ENCODE peak calls at places on chromosomes 4 and X, in seven cellular contexts. Y is colonic mucosa; N is kidney; T is heart right ventricle; W is CD8-positive, alpha-beta T cell; Q is mammary epithelial cell; S is Panc1. U is an unnamed sample. For H3K4me1, the result is how much of the 10 kb centered on the place peaks cover.

GRCh38 chr4:33625762-33626161 is 2618.6 kb downstream of the ARAP2 start:
- DNase-seq in Y (no peak), N (no peak), T (no peak), W (no peak), Q (no peak), S (no peak), U (no peak)

GRCh38 chr4:47669946-47670345 is 167.9 kb downstream of the CORIN start:
- DNase-seq in Y (no peak), N (no peak), T (no peak), W (no peak), Q (no peak), S (no peak), U (no peak)

GRCh38 chr4:23923141-23923540 is 33.3 kb upstream of the PPARGC1A start:
- DNase-seq in Y (no peak), N (no peak), T (no peak), W (no peak), Q (peak), S (no peak), U (no peak)

GRCh38 chr4:2125023-2125422 is 65.9 kb downstream of the NAT8L start:
- DNase-seq in Y (no peak), N (no peak), T (no peak), W (no peak), Q (peak), S (no peak), U (no peak)

GRCh38 chr4:75844151-75844662 is 58.0 kb downstream of the PPEF2 start:
- DNase-seq in Y (no peak), N (no peak), T (no peak), W (no peak), Q (peak), S (no peak), U (no peak)

GRCh38 chr4:128653514-128654420 is 155.7 kb upstream of the JADE1 start:
- DNase-seq in Y (peak), N (peak), T (peak), W (no peak), Q (no peak), S (no peak), U (no peak)

GRCh38 chr4:98890698-98891097 is 38.2 kb downstream of the EIF4E start:
- DNase-seq in Y (no peak), N (no peak), T (no peak), W (no peak), Q (peak), S (no peak), U (no peak)

GRCh38 chrX:95903490-95903889 is 781.2 kb upstream of the DIAPH2 start:
- DNase-seq in Y (no peak), N (no peak), T (no peak), W (no peak), Q (no peak), S (no peak), U (no peak)

GRCh38 chr4:188399834-188400233 is 260.6 kb downstream of the TRIML1 start:
- DNase-seq in Y (no peak), N (no peak), T (no peak), W (no peak), Q (peak), S (no peak), U (no peak)

GRCh38 chr4:105196523-105197145 is 50.0 kb downstream of the TET2 start:
- DNase-seq in Y (no peak), N (no peak), T (no peak), W (no peak), Q (no peak), S (no peak), U (no peak)

GRCh38 chr4:7516773-7517144 is 82.0 kb upstream of the PSAPL1 start:
- DNase-seq in Y (no peak), N (no peak), T (no peak), W (no peak), Q (no peak), S (no peak), U (no peak)

GRCh38 chrX:130523460-130524394 is 121.9 kb downstream of the RBMX2 start:
- DNase-seq in Y (peak), N (peak), T (peak), W (no peak), Q (no peak), S (no peak), U (peak)

GRCh38 chr4:39808231-39808749 is 110.4 kb downstream of the UBE2K start:
- DNase-seq in Y (no peak), N (no peak), T (no peak), W (no peak), Q (no peak), S (no peak), U (no peak)

GRCh38 chr4:186414365-186414764 is 141.0 kb downstream of the MTNR1A start:
- DNase-seq in Y (peak), N (no peak), T (no peak), W (no peak), Q (no peak), S (no peak), U (peak)

GRCh38 chr4:102627831-102628523 is 126.8 kb downstream of the NFKB1 start:
- DNase-seq in Y (no peak), N (no peak), T (no peak), W (no peak), Q (peak), S (no peak), U (no peak)

GRCh38 chrX:19555236-19555635 is 39.9 kb upstream of the MAP3K15 start:
- DNase-seq in Y (no peak), N (no peak), T (no peak), W (no peak), Q (no peak), S (no peak), U (no peak)

GRCh38 chrX:109841257-109841656 is 108.2 kb upstream of the ACSL4 start:
- DNase-seq in Y (no peak), N (no peak), T (no peak), W (no peak), Q (no peak), S (no peak), U (no peak)

GRCh38 chr4:72006576-72006975 is 25.2 kb upstream of the NPFFR2 start:
- DNase-seq in Y (no peak), N (no peak), T (no peak), W (no peak), Q (peak), S (no peak), U (no peak)

GRCh38 chrX:68409154-68409553 is 24.1 kb downstream of the OPHN1 start:
- DNase-seq in Y (no peak), N (no peak), T (no peak), W (no peak), Q (no peak), S (no peak), U (no peak)

GRCh38 chrX:138034136-138034535 is 468.2 kb downstream of the ZIC3 start:
- DNase-seq in Y (no peak), N (no peak), T (no peak), W (no peak), Q (no peak), S (no peak), U (no peak)

GRCh38 chr4:140153744-140154571 is at the start of gene MAML3:
- DNase-seq in Y (peak), N (peak), T (peak), W (peak), Q (peak), S (no peak), U (peak)
- H3K4me1 ChIP-seq in Y (under half), N (under half), T (under half), W (under half), Q (under half), S (under half), U (under half)

GRCh38 chr4:122857160-122857559 is 30.5 kb downstream of the FGF2 start:
- DNase-seq in Y (no peak), N (no peak), T (no peak), W (no peak), Q (no peak), S (no peak), U (no peak)

GRCh38 chr4:122851568-122851967 is 24.9 kb downstream of the FGF2 start:
- DNase-seq in Y (no peak), N (no peak), T (no peak), W (no peak), Q (no peak), S (no peak), U (no peak)

GRCh38 chr4:122855491-122855890 is 28.9 kb downstream of the FGF2 start:
- DNase-seq in Y (no peak), N (no peak), T (no peak), W (no peak), Q (no peak), S (no peak), U (no peak)

GRCh38 chr4:122854444-122854843 is 27.8 kb downstream of the FGF2 start:
- DNase-seq in Y (no peak), N (no peak), T (no peak), W (no peak), Q (no peak), S (no peak), U (no peak)

DNA sequence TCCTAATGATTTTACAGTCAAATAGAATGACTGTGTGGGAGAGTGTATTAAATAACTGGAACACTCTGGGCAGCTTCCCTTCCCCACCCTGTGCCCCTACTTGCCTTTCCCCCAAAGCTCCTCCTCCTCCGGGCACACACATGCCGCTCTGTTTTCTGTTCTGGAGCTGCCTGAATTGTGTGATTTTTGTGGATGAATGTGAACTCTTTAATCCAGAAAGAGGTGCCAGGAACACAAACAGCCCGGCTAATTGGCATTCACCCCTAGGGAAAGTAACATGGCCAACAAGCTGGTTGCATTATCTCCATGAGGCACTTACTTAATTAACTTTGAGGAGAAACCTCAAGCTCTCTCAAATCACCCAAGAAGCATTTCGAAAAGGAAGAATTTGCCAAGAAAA is 28.2 kb downstream of the FGF2 start:
- DNase-seq in Y (no peak), N (no peak), T (no peak), W (no peak), Q (peak), S (no peak), U (no peak)
- H3K4me3 ChIP-seq in Y (no peak), N (peak), T (no peak), W (no peak), Q (peak), S (peak), U (no peak)

GRCh38 chr4:878796-879729 is 53.1 kb downstream of the GAK start:
- DNase-seq in Y (no peak), N (peak), T (no peak), W (peak), Q (no peak), S (no peak), U (no peak)

GRCh38 chr4:877502-877901 is 51.6 kb upstream of the CPLX1 start:
- DNase-seq in Y (no peak), N (peak), T (no peak), W (no peak), Q (no peak), S (no peak), U (no peak)

GRCh38 chr4:874971-875817 is 49.3 kb upstream of the CPLX1 start:
- DNase-seq in Y (no peak), N (peak), T (no peak), W (no peak), Q (no peak), S (no peak), U (no peak)

GRCh38 chr4:875818-876423 is 50.0 kb upstream of the CPLX1 start:
- DNase-seq in Y (no peak), N (no peak), T (no peak), W (no peak), Q (no peak), S (no peak), U (no peak)

GRCh38 chr4:876780-877179 is 50.9 kb upstream of the CPLX1 start:
- DNase-seq in Y (no peak), N (no peak), T (no peak), W (no peak), Q (no peak), S (no peak), U (no peak)
- TF ChIP-seq CTCF in Y (no peak), N (no peak), T (peak), W (no peak), Q (no peak), S (no peak), U (no peak)

DNA sequence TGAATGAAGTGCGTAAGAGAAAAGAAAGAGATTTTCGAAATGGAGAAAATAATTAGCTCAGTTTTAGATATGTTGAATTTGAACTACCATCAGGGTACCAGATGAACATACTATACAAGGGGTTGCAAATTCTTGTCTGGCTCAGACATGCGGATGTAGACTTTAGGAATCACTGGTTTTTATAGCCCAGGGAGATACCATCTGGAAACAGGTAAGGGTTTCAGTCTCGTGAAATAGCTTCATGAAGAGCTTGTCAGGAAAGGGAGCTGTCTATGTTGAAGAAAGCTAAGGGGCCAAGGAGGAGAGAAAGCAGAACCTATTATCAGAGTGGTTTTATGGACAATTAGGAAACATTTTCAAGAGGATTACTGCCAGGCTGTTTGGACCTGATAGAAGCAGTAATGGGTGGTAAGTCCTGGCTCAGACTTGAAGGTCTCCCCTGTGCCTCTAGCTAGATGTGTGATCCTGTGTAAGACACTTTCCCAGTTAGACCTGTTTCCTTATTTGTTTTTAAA is 6.7 kb downstream of the RAB9A start:
- DNase-seq in Y (no peak), N (no peak), T (no peak), W (no peak), Q (no peak), S (no peak), U (no peak)
- H3K4me1 ChIP-seq in Y (under half), N (under half), T (under half), W (under half), Q (under half), S (under half), U (under half)

DNA sequence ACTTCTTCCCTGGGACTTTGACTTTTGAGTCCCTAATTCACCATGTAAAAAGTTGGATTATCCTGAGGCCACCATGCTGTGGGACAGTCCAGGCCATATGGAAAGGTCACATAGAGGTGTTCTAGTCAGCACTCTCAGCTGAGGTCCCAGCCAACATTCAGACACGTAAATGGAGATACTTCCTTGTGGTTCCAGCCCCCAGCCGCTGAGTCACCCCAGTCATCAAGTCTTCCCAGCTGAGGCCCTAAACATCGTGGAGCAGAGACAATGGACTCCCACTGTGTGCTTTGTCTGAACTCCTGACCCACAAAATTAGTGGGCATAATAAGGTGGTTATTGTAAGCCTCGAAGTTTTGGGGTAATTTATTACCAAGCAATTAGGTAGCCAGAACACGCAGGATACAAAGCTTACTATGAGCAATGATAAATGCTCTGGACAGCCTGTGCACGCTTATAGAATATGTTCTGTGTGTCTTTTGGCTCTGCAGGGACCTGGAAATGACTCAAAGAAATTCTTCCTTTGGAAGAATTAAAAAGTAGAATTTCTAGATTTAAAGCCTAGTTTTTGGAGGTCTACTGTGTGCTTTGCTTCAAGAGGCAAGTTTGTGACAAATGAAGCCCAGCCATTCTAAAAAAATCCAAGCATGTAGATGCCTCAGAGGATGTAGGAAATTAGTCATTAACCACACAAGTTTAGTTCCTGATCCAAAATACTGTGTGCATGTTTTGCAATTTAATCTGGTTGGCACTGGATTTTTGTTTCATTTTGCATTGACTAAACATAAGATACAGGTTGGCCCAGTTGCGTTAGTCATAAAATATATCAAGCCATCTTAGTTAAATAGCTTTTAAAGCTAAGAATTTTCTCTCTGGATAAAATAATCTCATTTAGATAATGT is 33.3 kb upstream of the SLC9A7 start:
- DNase-seq in Y (no peak), N (peak), T (no peak), W (no peak), Q (peak), S (peak), U (no peak)
- H3K4me3 ChIP-seq in Y (no peak), N (no peak), T (no peak), W (no peak), Q (no peak), S (no peak), U (no peak)

GRCh38 chr4:120263623-120264022 is 197.0 kb upstream of the MAD2L1 start:
- DNase-seq in Y (no peak), N (no peak), T (no peak), W (no peak), Q (no peak), S (no peak), U (no peak)

GRCh38 chr4:120266602-120267001 is 200.0 kb upstream of the MAD2L1 start:
- DNase-seq in Y (no peak), N (no peak), T (no peak), W (no peak), Q (peak), S (no peak), U (no peak)

DNA sequence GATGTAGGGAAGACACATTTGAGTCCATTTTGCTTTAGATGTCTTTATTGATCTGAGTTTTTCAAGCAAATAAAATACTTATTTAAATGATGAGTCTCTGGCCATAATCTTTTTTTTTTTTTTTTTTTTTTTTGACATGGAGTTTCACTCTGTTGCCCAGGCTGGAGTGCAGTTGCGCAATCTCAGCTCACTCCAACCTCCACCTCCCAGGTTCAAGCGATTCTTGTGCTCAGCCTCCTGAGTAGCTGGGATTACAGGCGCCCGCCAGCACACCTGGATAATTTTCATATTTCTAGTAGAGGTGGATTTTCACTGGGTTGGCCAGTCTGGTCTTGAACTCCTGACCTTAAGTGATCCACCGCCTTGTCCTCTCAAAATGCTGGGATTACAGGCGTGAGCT is 194.5 kb upstream of the MAD2L1 start:
- DNase-seq in Y (no peak), N (no peak), T (no peak), W (no peak), Q (no peak), S (no peak), U (no peak)
- TF ChIP-seq CTCF in Y (no peak), N (no peak), T (no peak), W (no peak), Q (no peak), S (no peak), U (no peak)

GRCh38 chr4:177482367-177482766 is 40.1 kb upstream of the AGA start:
- DNase-seq in Y (no peak), N (no peak), T (no peak), W (no peak), Q (no peak), S (no peak), U (no peak)

GRCh38 chr4:177484613-177485021 is 42.4 kb upstream of the AGA start:
- DNase-seq in Y (no peak), N (no peak), T (no peak), W (no peak), Q (peak), S (no peak), U (no peak)

GRCh38 chr4:177487977-177488376 is 45.7 kb upstream of the AGA start:
- DNase-seq in Y (no peak), N (no peak), T (no peak), W (no peak), Q (peak), S (no peak), U (no peak)

GRCh38 chr4:177483271-177483670 is 41.0 kb upstream of the AGA start:
- DNase-seq in Y (no peak), N (no peak), T (no peak), W (no peak), Q (no peak), S (no peak), U (no peak)

DNA sequence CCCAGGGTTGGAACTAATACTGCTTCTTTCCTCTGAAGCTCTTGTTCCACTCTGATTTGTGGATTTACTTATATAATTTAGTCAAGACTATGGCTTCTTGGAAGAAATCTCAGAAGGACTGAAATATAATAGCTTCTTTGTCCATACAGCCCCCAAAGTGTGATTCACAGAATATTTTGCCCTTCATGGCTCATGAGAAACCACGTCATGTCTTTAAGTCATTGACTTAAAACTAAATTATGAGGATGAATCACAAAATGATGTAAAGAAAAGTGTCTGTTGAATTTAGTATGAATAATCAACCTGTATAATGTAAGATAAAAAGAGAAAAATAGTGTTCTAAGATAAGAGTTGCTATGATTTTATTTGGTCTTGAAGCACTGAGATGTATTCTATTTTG is 43.3 kb upstream of the AGA start:
- DNase-seq in Y (no peak), N (no peak), T (no peak), W (no peak), Q (peak), S (no peak), U (no peak)
- H3K4me1 ChIP-seq in Y (under half), N (under half), T (under half), W (under half), Q (under half), S (under half), U (under half)

DNA sequence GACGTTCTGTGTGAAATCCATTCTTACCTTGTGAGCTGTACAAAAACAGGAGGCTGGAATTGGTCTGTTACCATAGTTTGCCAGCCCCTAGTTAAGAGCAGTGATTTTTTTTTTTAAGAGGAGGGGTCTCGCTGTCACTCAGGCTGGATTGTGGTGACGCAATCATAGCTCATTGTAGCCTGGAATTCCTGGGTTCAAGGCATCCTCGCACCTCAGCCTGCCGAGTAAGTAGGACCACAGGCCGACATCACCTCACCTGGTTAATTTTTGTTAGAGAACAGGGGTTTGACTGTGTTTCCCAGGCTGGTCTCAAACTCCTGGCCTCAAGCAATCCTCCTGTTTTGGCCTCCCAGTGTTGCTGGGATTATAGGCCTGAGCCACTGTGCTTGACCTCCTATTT is 7.5 kb downstream of the USP9X start:
- DNase-seq in Y (no peak), N (no peak), T (no peak), W (no peak), Q (no peak), S (no peak), U (no peak)
- H3K4me3 ChIP-seq in Y (no peak), N (no peak), T (no peak), W (no peak), Q (no peak), S (no peak), U (no peak)